ENCODE peak calls at places on chromosomes 11 and 22, in eight cellular contexts. One of them, this sample, is unnamed. For H3K4me1, the result is how much of the 10 kb centered on the place peaks cover.

GRCh38 chr11:313304-313786 is 495 bp upstream of the IFITM1 start:
- DNase-seq in psoas muscle: peak
- DNase-seq in heart right ventricle: peak
- DNase-seq in endodermal cell: no peak
- DNase-seq in left lung: no peak
- DNase-seq in IMR-90: no peak
- DNase-seq in stomach: no peak
- DNase-seq in Peyer's patch: no peak
- DNase-seq in this sample: no peak

GRCh38 chr11:111307472-111308108 is 9.2 kb downstream of the POU2AF3 start:
- DNase-seq in psoas muscle: no peak
- DNase-seq in heart right ventricle: no peak
- DNase-seq in endodermal cell: no peak
- DNase-seq in left lung: no peak
- DNase-seq in IMR-90: no peak
- DNase-seq in stomach: no peak
- DNase-seq in Peyer's patch: no peak
- DNase-seq in this sample: no peak

GRCh38 chr11:2166091-2166851 is 5.3 kb upstream of the INS start:
- DNase-seq in psoas muscle: no peak
- DNase-seq in heart right ventricle: peak
- DNase-seq in endodermal cell: peak
- DNase-seq in left lung: no peak
- DNase-seq in IMR-90: no peak
- DNase-seq in stomach: peak
- DNase-seq in Peyer's patch: no peak
- DNase-seq in this sample: no peak

GRCh38 chr22:19761022-19761499 is 483 bp downstream of the TBX1 start:
- DNase-seq in psoas muscle: no peak
- DNase-seq in heart right ventricle: no peak
- DNase-seq in endodermal cell: peak
- DNase-seq in left lung: no peak
- DNase-seq in IMR-90: no peak
- DNase-seq in stomach: no peak
- DNase-seq in Peyer's patch: no peak
- DNase-seq in this sample: no peak

GRCh38 chr22:30859714-30860095 is 108.9 kb downstream of the MORC2 start:
- DNase-seq in psoas muscle: no peak
- DNase-seq in heart right ventricle: no peak
- DNase-seq in endodermal cell: no peak
- DNase-seq in left lung: no peak
- DNase-seq in IMR-90: no peak
- DNase-seq in stomach: no peak
- DNase-seq in Peyer's patch: no peak
- DNase-seq in this sample: no peak

GRCh38 chr11:103413266-103413888 is 304.2 kb downstream of the DYNC2H1 start:
- DNase-seq in psoas muscle: no peak
- DNase-seq in heart right ventricle: no peak
- DNase-seq in endodermal cell: no peak
- DNase-seq in left lung: no peak
- DNase-seq in IMR-90: peak
- DNase-seq in stomach: no peak
- DNase-seq in Peyer's patch: no peak
- DNase-seq in this sample: no peak

GRCh38 chr11:20443596-20443995 is 56.1 kb downstream of the PRMT3 start:
- DNase-seq in psoas muscle: no peak
- DNase-seq in heart right ventricle: no peak
- DNase-seq in endodermal cell: no peak
- DNase-seq in left lung: no peak
- DNase-seq in IMR-90: peak
- DNase-seq in stomach: no peak
- DNase-seq in Peyer's patch: no peak
- DNase-seq in this sample: no peak

GRCh38 chr11:128776434-128777284 is 82.8 kb downstream of the FLI1 start:
- DNase-seq in psoas muscle: peak
- DNase-seq in heart right ventricle: peak
- DNase-seq in endodermal cell: peak
- DNase-seq in left lung: no peak
- DNase-seq in IMR-90: peak
- DNase-seq in stomach: peak
- DNase-seq in Peyer's patch: no peak
- DNase-seq in this sample: peak

GRCh38 chr11:2138436-2139117 is 612 bp downstream of the IGF2 start:
- DNase-seq in psoas muscle: peak
- DNase-seq in heart right ventricle: peak
- DNase-seq in endodermal cell: peak
- DNase-seq in left lung: no peak
- DNase-seq in IMR-90: no peak
- DNase-seq in stomach: no peak
- DNase-seq in Peyer's patch: no peak
- DNase-seq in this sample: no peak

GRCh38 chr11:88338223-88338661 is 706 bp upstream of the CTSC start:
- DNase-seq in psoas muscle: peak
- DNase-seq in heart right ventricle: peak
- DNase-seq in endodermal cell: peak
- DNase-seq in left lung: peak
- DNase-seq in IMR-90: peak
- DNase-seq in stomach: peak
- DNase-seq in Peyer's patch: peak
- DNase-seq in this sample: peak

GRCh38 chr11:36149538-36150242 is 139.5 kb downstream of the COMMD9 start:
- DNase-seq in psoas muscle: peak
- DNase-seq in heart right ventricle: no peak
- DNase-seq in endodermal cell: peak
- DNase-seq in left lung: peak
- DNase-seq in IMR-90: peak
- DNase-seq in stomach: peak
- DNase-seq in Peyer's patch: no peak
- DNase-seq in this sample: peak

GRCh38 chr11:101049123-101049522 is 80.5 kb downstream of the PGR start:
- DNase-seq in psoas muscle: no peak
- DNase-seq in heart right ventricle: no peak
- DNase-seq in endodermal cell: no peak
- DNase-seq in left lung: no peak
- DNase-seq in IMR-90: no peak
- DNase-seq in stomach: no peak
- DNase-seq in Peyer's patch: no peak
- DNase-seq in this sample: no peak

GRCh38 chr11:64619811-64620285 is 28.8 kb downstream of the SLC22A12 start:
- DNase-seq in psoas muscle: no peak
- DNase-seq in heart right ventricle: no peak
- DNase-seq in endodermal cell: peak
- DNase-seq in left lung: peak
- DNase-seq in IMR-90: peak
- DNase-seq in stomach: no peak
- DNase-seq in Peyer's patch: no peak
- DNase-seq in this sample: peak

GRCh38 chr11:15690326-15690725 is 575.6 kb downstream of the INSC start:
- DNase-seq in psoas muscle: no peak
- DNase-seq in heart right ventricle: no peak
- DNase-seq in endodermal cell: no peak
- DNase-seq in left lung: no peak
- DNase-seq in IMR-90: no peak
- DNase-seq in stomach: no peak
- DNase-seq in Peyer's patch: no peak
- DNase-seq in this sample: no peak

GRCh38 chr11:2795491-2795991 is 90.0 kb downstream of the CDKN1C start:
- DNase-seq in psoas muscle: peak
- DNase-seq in heart right ventricle: peak
- DNase-seq in endodermal cell: peak
- DNase-seq in left lung: peak
- DNase-seq in IMR-90: no peak
- DNase-seq in stomach: no peak
- DNase-seq in Peyer's patch: no peak
- DNase-seq in this sample: no peak

GRCh38 chr11:119671561-119672015 is 57.4 kb downstream of the NECTIN1 start:
- DNase-seq in psoas muscle: peak
- DNase-seq in heart right ventricle: peak
- DNase-seq in endodermal cell: no peak
- DNase-seq in left lung: no peak
- DNase-seq in IMR-90: peak
- DNase-seq in stomach: no peak
- DNase-seq in Peyer's patch: no peak
- DNase-seq in this sample: no peak

GRCh38 chr22:49487950-49488349 is 339.7 kb downstream of the BRD1 start:
- DNase-seq in psoas muscle: no peak
- DNase-seq in heart right ventricle: no peak
- DNase-seq in endodermal cell: peak
- DNase-seq in left lung: no peak
- DNase-seq in IMR-90: no peak
- DNase-seq in stomach: no peak
- DNase-seq in Peyer's patch: no peak
- DNase-seq in this sample: no peak

GRCh38 chr11:75786101-75786736 is 17.6 kb downstream of the DGAT2 start:
- DNase-seq in psoas muscle: peak
- DNase-seq in heart right ventricle: no peak
- DNase-seq in endodermal cell: no peak
- DNase-seq in left lung: no peak
- DNase-seq in IMR-90: no peak
- DNase-seq in stomach: peak
- DNase-seq in Peyer's patch: no peak
- DNase-seq in this sample: peak

GRCh38 chr22:48957311-48957986 is 870.2 kb downstream of the BRD1 start:
- DNase-seq in psoas muscle: no peak
- DNase-seq in heart right ventricle: no peak
- DNase-seq in endodermal cell: peak
- DNase-seq in left lung: no peak
- DNase-seq in IMR-90: no peak
- DNase-seq in stomach: peak
- DNase-seq in Peyer's patch: peak
- DNase-seq in this sample: peak

GRCh38 chr22:24683671-24684070 is 80.7 kb downstream of the GGT1 start:
- DNase-seq in psoas muscle: no peak
- DNase-seq in heart right ventricle: no peak
- DNase-seq in endodermal cell: no peak
- DNase-seq in left lung: no peak
- DNase-seq in IMR-90: peak
- DNase-seq in stomach: no peak
- DNase-seq in Peyer's patch: no peak
- DNase-seq in this sample: no peak

GRCh38 chr22:44391026-44391425 is 78.3 kb upstream of the SHISAL1 start:
- DNase-seq in psoas muscle: peak
- DNase-seq in heart right ventricle: no peak
- DNase-seq in endodermal cell: peak
- DNase-seq in left lung: peak
- DNase-seq in IMR-90: no peak
- DNase-seq in stomach: no peak
- DNase-seq in Peyer's patch: no peak
- DNase-seq in this sample: no peak

GRCh38 chr11:109799604-109800003 is 293.6 kb upstream of the ZC3H12C start:
- DNase-seq in psoas muscle: no peak
- DNase-seq in heart right ventricle: no peak
- DNase-seq in endodermal cell: no peak
- DNase-seq in left lung: no peak
- DNase-seq in IMR-90: no peak
- DNase-seq in stomach: no peak
- DNase-seq in Peyer's patch: no peak
- DNase-seq in this sample: no peak
- H3K4me1 ChIP-seq in psoas muscle: under half
- H3K4me1 ChIP-seq in heart right ventricle: under half
- H3K4me1 ChIP-seq in endodermal cell: under half
- H3K4me1 ChIP-seq in left lung: under half
- H3K4me1 ChIP-seq in IMR-90: under half
- H3K4me1 ChIP-seq in stomach: under half
- H3K4me1 ChIP-seq in Peyer's patch: under half
- H3K4me1 ChIP-seq in this sample: under half

GRCh38 chr11:34997872-34998548 is 81.6 kb downstream of the PDHX start:
- DNase-seq in psoas muscle: no peak
- DNase-seq in heart right ventricle: no peak
- DNase-seq in endodermal cell: no peak
- DNase-seq in left lung: no peak
- DNase-seq in IMR-90: peak
- DNase-seq in stomach: no peak
- DNase-seq in Peyer's patch: no peak
- DNase-seq in this sample: no peak
- TF ChIP-seq CTCF in psoas muscle: peak
- TF ChIP-seq CTCF in heart right ventricle: peak
- TF ChIP-seq CTCF in endodermal cell: peak
- TF ChIP-seq CTCF in left lung: peak
- TF ChIP-seq CTCF in IMR-90: peak
- TF ChIP-seq CTCF in stomach: peak
- TF ChIP-seq CTCF in Peyer's patch: peak
- TF ChIP-seq CTCF in this sample: peak

GRCh38 chr11:114166389-114166788 is 106.9 kb downstream of the ZBTB16 start:
- DNase-seq in psoas muscle: no peak
- DNase-seq in heart right ventricle: no peak
- DNase-seq in endodermal cell: no peak
- DNase-seq in left lung: no peak
- DNase-seq in IMR-90: no peak
- DNase-seq in stomach: no peak
- DNase-seq in Peyer's patch: no peak
- DNase-seq in this sample: no peak
- H3K27ac ChIP-seq in psoas muscle: peak
- H3K27ac ChIP-seq in heart right ventricle: peak
- H3K27ac ChIP-seq in endodermal cell: peak
- H3K27ac ChIP-seq in left lung: peak
- H3K27ac ChIP-seq in IMR-90: no peak
- H3K27ac ChIP-seq in stomach: peak
- H3K27ac ChIP-seq in Peyer's patch: peak
- H3K27ac ChIP-seq in this sample: peak

GRCh38 chr11:117820516-117820915 is 4.0 kb downstream of the FXYD2 start:
- DNase-seq in psoas muscle: peak
- DNase-seq in heart right ventricle: no peak
- DNase-seq in endodermal cell: peak
- DNase-seq in left lung: no peak
- DNase-seq in IMR-90: no peak
- DNase-seq in stomach: no peak
- DNase-seq in Peyer's patch: no peak
- DNase-seq in this sample: no peak

GRCh38 chr11:117819096-117820040 is 5.2 kb downstream of the FXYD2 start:
- DNase-seq in psoas muscle: peak
- DNase-seq in heart right ventricle: peak
- DNase-seq in endodermal cell: peak
- DNase-seq in left lung: peak
- DNase-seq in IMR-90: peak
- DNase-seq in stomach: peak
- DNase-seq in Peyer's patch: no peak
- DNase-seq in this sample: peak

GRCh38 chr11:117818036-117818858 is 6.3 kb downstream of the FXYD2 start:
- DNase-seq in psoas muscle: peak
- DNase-seq in heart right ventricle: no peak
- DNase-seq in endodermal cell: no peak
- DNase-seq in left lung: no peak
- DNase-seq in IMR-90: peak
- DNase-seq in stomach: no peak
- DNase-seq in Peyer's patch: no peak
- DNase-seq in this sample: no peak

GRCh38 chr11:117821431-117821830 is 3.1 kb downstream of the FXYD2 start:
- DNase-seq in psoas muscle: peak
- DNase-seq in heart right ventricle: no peak
- DNase-seq in endodermal cell: no peak
- DNase-seq in left lung: no peak
- DNase-seq in IMR-90: no peak
- DNase-seq in stomach: no peak
- DNase-seq in Peyer's patch: no peak
- DNase-seq in this sample: peak

DNA sequence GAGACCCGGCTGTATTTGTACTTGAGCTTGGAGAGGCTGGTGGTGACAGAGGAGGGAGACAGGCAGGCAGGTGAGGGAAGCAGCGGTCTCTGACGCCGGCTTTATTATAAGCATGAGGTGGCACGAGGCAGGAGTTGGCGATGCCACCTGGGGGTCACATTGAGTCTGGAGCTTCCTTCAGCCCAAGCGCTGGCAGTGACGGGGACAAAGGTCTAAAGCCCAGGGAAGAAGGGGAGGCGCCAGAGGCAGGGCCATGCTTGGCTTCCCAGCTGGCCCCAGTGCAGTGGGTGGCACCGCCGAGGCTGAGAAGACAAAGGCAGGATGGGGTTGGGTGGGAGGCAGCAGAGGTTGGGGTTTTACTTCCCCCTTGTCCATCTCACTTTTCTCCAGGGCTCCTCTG is 4.5 kb downstream of the FXYD2 start:
- DNase-seq in psoas muscle: peak
- DNase-seq in heart right ventricle: no peak
- DNase-seq in endodermal cell: peak
- DNase-seq in left lung: no peak
- DNase-seq in IMR-90: no peak
- DNase-seq in stomach: no peak
- DNase-seq in Peyer's patch: no peak
- DNase-seq in this sample: peak
- H3K4me1 ChIP-seq in psoas muscle: under half
- H3K4me1 ChIP-seq in heart right ventricle: under half
- H3K4me1 ChIP-seq in endodermal cell: under half
- H3K4me1 ChIP-seq in left lung: half or more
- H3K4me1 ChIP-seq in IMR-90: under half
- H3K4me1 ChIP-seq in stomach: under half
- H3K4me1 ChIP-seq in Peyer's patch: under half
- H3K4me1 ChIP-seq in this sample: half or more

This sample was measured in body of pancreas.